ENCODE peak calls at places on chromosomes 4 and X, in ten cellular contexts. O is right lobe of liver, X is Peyer's patch, V is spleen, Q is left ventricle myocardium inferior, C is fibroblast of lung, H is pancreas, D is sigmoid colon, E is right atrium auricular region, J is mucosa of descending colon. A is an unnamed sample.

GRCh38 chrX:101260435-101260834 is 30.7 kb downstream of the TAF7L start:
- DNase-seq in O (no peak), X (no peak), V (no peak), Q (no peak), C (peak; percentile 4), H (no peak), D (no peak), E (no peak), J (peak; percentile 2), A (no peak)

GRCh38 chr4:147388016-147388415 is 92.9 kb upstream of the EDNRA start:
- DNase-seq in O (no peak), X (no peak), V (no peak), Q (no peak), C (no peak), H (no peak), D (no peak), E (no peak), J (no peak), A (no peak)

GRCh38 chr4:174613979-174614378 is 91.7 kb upstream of the HPGD start:
- DNase-seq in O (no peak), X (no peak), V (no peak), Q (no peak), C (no peak), H (no peak), D (no peak), E (no peak), J (no peak), A (no peak)

GRCh38 chrX:85243761-85244410 is at the start of the genes SATL1 and ZNF711:
- DNase-seq in O (peak; percentile 34), X (peak; percentile 24), V (peak; percentile 70), Q (peak; percentile 17), C (peak; percentile 61), H (peak; percentile 43), D (no peak), E (peak; percentile 60), J (peak; percentile 47), A (no peak)

GRCh38 chr4:140099993-140100392 is 54.0 kb downstream of the MAML3 start:
- DNase-seq in O (no peak), X (peak; percentile 21), V (peak; percentile 77), Q (peak; percentile 42), C (no peak), H (no peak), D (peak; percentile 76), E (peak; percentile 68), J (peak; percentile 39), A (no peak)

GRCh38 chr4:25209702-25210101 is 24.1 kb upstream of the PI4K2B start:
- DNase-seq in O (no peak), X (no peak), V (no peak), Q (no peak), C (no peak), H (no peak), D (no peak), E (no peak), J (no peak), A (no peak)

GRCh38 chr4:14749910-14750309 is 252.4 kb upstream of the CPEB2 start:
- DNase-seq in O (peak; percentile 59), X (no peak), V (no peak), Q (peak; percentile 29), C (peak; percentile 45), H (peak; percentile 19), D (peak; percentile 71), E (no peak), J (peak; percentile 61), A (no peak)

GRCh38 chr4:188015025-188015778 is 19.6 kb downstream of the ZFP42 start:
- DNase-seq in O (no peak), X (no peak), V (no peak), Q (no peak), C (no peak), H (no peak), D (no peak), E (no peak), J (no peak), A (no peak)

GRCh38 chrX:152992120-152992519 is 1.8 kb downstream of the PNMA5 start:
- DNase-seq in O (no peak), X (no peak), V (no peak), Q (no peak), C (no peak), H (no peak), D (no peak), E (no peak), J (no peak), A (no peak)

GRCh38 chrX:152989292-152989658 is 4.6 kb downstream of the PNMA5 start:
- DNase-seq in O (no peak), X (no peak), V (no peak), Q (no peak), C (no peak), H (no peak), D (no peak), E (no peak), J (no peak), A (no peak)

GRCh38 chrX:152987801-152988200 is 6.1 kb downstream of the PNMA5 start:
- DNase-seq in O (no peak), X (no peak), V (peak; percentile 63), Q (no peak), C (no peak), H (no peak), D (no peak), E (no peak), J (no peak), A (no peak)

GRCh38 chrX:152991123-152991522 is 2.8 kb downstream of the PNMA5 start:
- DNase-seq in O (no peak), X (no peak), V (no peak), Q (no peak), C (no peak), H (no peak), D (no peak), E (no peak), J (no peak), A (no peak)

GRCh38 chrX:152988536-152989291 is 5.2 kb downstream of the PNMA5 start:
- DNase-seq in O (no peak), X (peak; percentile 24), V (no peak), Q (no peak), C (no peak), H (no peak), D (no peak), E (no peak), J (no peak), A (no peak)
- H3K9me3 ChIP-seq in O (no peaks in the 10 kb centered on the region), X (no peaks in the 10 kb centered on the region), V (no peaks in the 10 kb centered on the region), Q (no peaks in the 10 kb centered on the region), C (no peaks in the 10 kb centered on the region), H (no peaks in the 10 kb centered on the region), D (no peaks in the 10 kb centered on the region), E (no peaks in the 10 kb centered on the region), J (no peaks in the 10 kb centered on the region), A (no peaks in the 10 kb centered on the region)

GRCh38 chr4:144656857-144657256 is 10.9 kb downstream of the HHIP start:
- DNase-seq in O (no peak), X (no peak), V (no peak), Q (no peak), C (peak; percentile 60), H (peak; percentile 9), D (no peak), E (no peak), J (no peak), A (no peak)

GRCh38 chr4:144655491-144655890 is 9.5 kb downstream of the HHIP start:
- DNase-seq in O (no peak), X (no peak), V (no peak), Q (no peak), C (no peak), H (no peak), D (no peak), E (no peak), J (no peak), A (no peak)

GRCh38 chr4:144658015-144658567 is 12.1 kb downstream of the HHIP start:
- DNase-seq in O (no peak), X (no peak), V (no peak), Q (no peak), C (no peak), H (no peak), D (no peak), E (no peak), J (no peak), A (no peak)

GRCh38 chr4:144659493-144659892 is 13.5 kb downstream of the HHIP start:
- DNase-seq in O (no peak), X (no peak), V (no peak), Q (no peak), C (no peak), H (no peak), D (no peak), E (no peak), J (no peak), A (no peak)

DNA sequence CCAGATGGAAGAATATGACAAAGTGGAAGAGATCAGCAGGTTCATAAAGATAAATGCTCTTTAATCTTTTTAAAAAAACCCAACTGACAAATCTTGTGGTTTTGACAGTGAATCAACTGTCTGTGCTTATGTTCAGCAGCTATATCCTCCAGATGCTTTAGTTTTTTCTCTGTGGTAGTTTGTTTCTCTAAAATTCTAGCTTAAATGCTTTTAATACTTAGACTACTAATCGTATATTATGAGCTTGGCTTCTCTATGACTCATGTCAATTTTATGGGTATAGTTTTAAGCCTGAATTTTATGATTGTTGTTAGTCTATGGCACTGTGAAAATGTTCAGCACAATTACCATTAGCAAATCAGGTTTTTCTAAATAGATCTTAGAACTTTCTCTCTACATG is 13.0 kb downstream of the HHIP start:
- DNase-seq in O (no peak), X (no peak), V (no peak), Q (no peak), C (no peak), H (no peak), D (no peak), E (no peak), J (no peak), A (no peak)
- H3K4me3 ChIP-seq in O (no peak overlapping the region), X (no peak overlapping the region), V (no peak overlapping the region), Q (no peak overlapping the region), C (no peak overlapping the region), H (no peak overlapping the region), D (no peak overlapping the region), E (no peak overlapping the region), J (no peak overlapping the region), A (no peak overlapping the region)

GRCh38 chrX:117995378-117995777 is 121.2 kb downstream of the KLHL13 start:
- DNase-seq in O (no peak), X (no peak), V (no peak), Q (no peak), C (no peak), H (no peak), D (no peak), E (no peak), J (no peak), A (no peak)

GRCh38 chrX:117996408-117996807 is 120.2 kb downstream of the KLHL13 start:
- DNase-seq in O (no peak), X (no peak), V (no peak), Q (no peak), C (no peak), H (no peak), D (no peak), E (no peak), J (no peak), A (no peak)

GRCh38 chrX:117998171-117998570 is 118.4 kb downstream of the KLHL13 start:
- DNase-seq in O (no peak), X (no peak), V (no peak), Q (no peak), C (no peak), H (no peak), D (no peak), E (no peak), J (no peak), A (no peak)

GRCh38 chrX:118000518-118000917 is 116.1 kb downstream of the KLHL13 start:
- DNase-seq in O (no peak), X (no peak), V (no peak), Q (no peak), C (no peak), H (no peak), D (no peak), E (no peak), J (no peak), A (no peak)

DNA sequence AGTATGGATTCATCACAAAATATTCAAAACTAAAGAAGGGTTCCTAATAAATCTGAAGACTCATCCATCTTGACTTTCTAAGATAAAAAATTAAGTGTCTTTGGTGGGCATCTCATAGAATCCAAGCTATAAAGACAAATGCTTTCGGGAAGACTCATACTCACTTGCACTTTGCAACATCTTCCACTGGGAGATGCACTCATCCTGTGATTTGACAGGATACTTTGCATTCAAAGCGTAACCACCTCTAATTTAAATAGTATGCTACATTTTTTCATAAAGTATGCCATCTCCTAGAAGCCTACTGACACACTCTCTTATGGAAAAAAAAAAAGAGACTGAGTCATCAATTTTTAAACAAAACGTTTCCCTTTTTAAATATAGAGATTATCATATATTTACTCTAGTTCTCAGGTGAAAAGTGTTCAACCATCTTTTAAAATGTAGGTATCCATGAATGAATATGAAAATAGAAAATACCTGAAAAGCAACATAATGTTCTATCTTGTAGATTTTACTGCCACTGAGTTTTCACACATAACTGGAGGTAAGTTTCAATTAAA is 119.6 kb downstream of the KLHL13 start:
- DNase-seq in O (no peak), X (no peak), V (no peak), Q (no peak), C (peak; percentile 23), H (no peak), D (no peak), E (no peak), J (peak; percentile 15), A (no peak)
- TF ChIP-seq CTCF in O (no peak), X (no peak), V (no peak), Q (peak; percentile 46), C (peak; percentile 46), H (no peak), D (no peak), E (peak; percentile 51), J (no peak), A (no peak)

DNA sequence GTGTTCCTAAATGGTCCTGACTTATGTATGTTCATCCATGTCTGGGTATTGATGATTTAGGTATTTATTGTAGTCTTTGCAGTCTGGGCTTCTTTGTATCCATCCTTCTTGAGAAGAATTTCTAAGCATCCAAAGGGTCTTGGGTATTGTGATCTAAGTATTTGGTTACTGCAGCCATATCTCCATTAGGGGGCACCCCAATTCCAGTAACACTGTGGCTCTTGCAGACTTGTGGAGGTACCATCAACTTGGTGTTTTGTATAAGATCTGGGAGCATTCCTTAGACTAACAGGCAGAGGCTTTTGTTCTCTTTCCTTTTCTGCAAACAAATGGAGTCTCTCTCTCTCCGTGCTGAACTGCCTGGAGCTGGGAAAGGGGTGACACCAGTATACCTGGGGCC is 113.7 kb upstream of the NEXMIF start:
- DNase-seq in O (no peak), X (no peak), V (no peak), Q (no peak), C (peak; percentile 8), H (no peak), D (no peak), E (no peak), J (peak; percentile 1), A (no peak)
- H3K9me3 ChIP-seq in O (no peaks in the 10 kb centered on the region), X (no peaks in the 10 kb centered on the region), V (no peaks in the 10 kb centered on the region), Q (peaks cover 18% of the 10 kb centered on the region), C (no peaks in the 10 kb centered on the region), H (no peaks in the 10 kb centered on the region), D (no peaks in the 10 kb centered on the region), E (peaks cover 21% of the 10 kb centered on the region), J (peaks cover 33% of the 10 kb centered on the region), A (no peaks in the 10 kb centered on the region)

A was measured in CD8-positive, alpha-beta T cell.